ENCODE peak calls at places on chromosomes 16 and 17, in six cellular contexts. A is WTC11, B is HepG2, U is GM12878, J is K562, N is GM23338. T is an unnamed sample.

GRCh38 chr17:42052478-42052877 is 2.1 kb upstream of the C17orf113 start:
- DNase-seq in B (no peak), N (no peak), A (no peak), U (no peak), J (no peak), T (no peak)

GRCh38 chr17:81285179-81285878 is 9.8 kb downstream of the SLC38A10 start:
- DNase-seq in B (no peak), J (peak; percentile 84), N (no peak), A (no peak), U (no peak), T (no peak)

GRCh38 chr16:89557230-89557935 is 3.1 kb upstream of the RPL13 start:
- DNase-seq in J (peak; percentile 75), A (peak; percentile 97), N (peak; percentile 95), U (no peak), B (peak; percentile 90), T (peak; percentile 98)

GRCh38 chr17:34820922-34821321 is 140.3 kb downstream of the CCT6B start:
- DNase-seq in U (no peak), J (no peak), B (no peak), N (no peak), A (no peak), T (no peak)

GRCh38 chr16:4110680-4111079 is 5.6 kb downstream of the ADCY9 start:
- DNase-seq in B (peak; percentile 59), A (no peak), U (no peak), N (peak; percentile 28), J (no peak), T (no peak)

GRCh38 chr16:67967183-67967955 is 1.1 kb downstream of the SLC12A4 start:
- DNase-seq in B (no peak), N (no peak), U (no peak), J (no peak), A (no peak), T (no peak)

GRCh38 chr17:46078675-46079074 is 79.6 kb downstream of the STH start:
- DNase-seq in B (no peak), J (no peak), U (no peak), N (no peak), A (no peak), T (no peak)

GRCh38 chr17:52201764-52202571 is 43.5 kb upstream of the CA10 start:
- DNase-seq in A (no peak), B (no peak), N (no peak), J (no peak), U (no peak), T (no peak)

GRCh38 chr16:9236319-9236718 is 144.9 kb downstream of the HAPSTR1 start:
- DNase-seq in U (no peak), B (no peak), N (no peak), J (no peak), A (no peak), T (no peak)

GRCh38 chr17:64064331-64064730 is 43.9 kb upstream of the ICAM2 start:
- DNase-seq in B (no peak), J (no peak), N (no peak), A (no peak), U (no peak), T (no peak)

GRCh38 chr17:54898576-54898975 is 2.1 kb upstream of the TOM1L1 start:
- DNase-seq in A (no peak), U (no peak), B (no peak), N (no peak), J (no peak), T (no peak)

GRCh38 chr17:44219636-44220210 is at the start of gene UBTF:
- DNase-seq in B (peak; percentile 51), N (peak; percentile 75), J (peak; percentile 77), U (no peak), A (peak; percentile 72), T (peak; percentile 75)

GRCh38 chr16:83037884-83038283 is 411.1 kb downstream of the CDH13 start:
- DNase-seq in B (no peak), U (no peak), N (no peak), J (no peak), A (no peak), T (no peak)

GRCh38 chr17:61494325-61495160 is 42.3 kb downstream of the TBX4 start:
- DNase-seq in N (no peak), A (no peak), U (no peak), J (no peak), B (peak; percentile 77), T (no peak)

GRCh38 chr17:17205368-17206148 is 575 bp downstream of the PLD6 start:
- DNase-seq in N (peak; percentile 40), J (peak; percentile 67), B (peak; percentile 42), U (peak; percentile 23), A (peak; percentile 69), T (no peak)

GRCh38 chr17:57288753-57289121 is 32.4 kb downstream of the MSI2 start:
- DNase-seq in B (no peak), A (no peak), U (no peak), N (no peak), J (no peak), T (no peak)

GRCh38 chr16:52497067-52497816 is 49.7 kb downstream of the TOX3 start:
- DNase-seq in A (no peak), U (no peak), B (peak; percentile 71), N (no peak), J (no peak), T (no peak)

GRCh38 chr17:71349908-71350600 is 770.8 kb upstream of the SOX9 start:
- DNase-seq in N (no peak), A (no peak), U (no peak), J (no peak), B (no peak), T (no peak)

GRCh38 chr16:88479795-88480760 is 27.0 kb downstream of the ZFPM1 start:
- DNase-seq in A (no peak), B (no peak), J (no peak), N (no peak), U (no peak), T (no peak)

GRCh38 chr16:22623351-22623781 is 112.7 kb downstream of the NPIPB5 start:
- DNase-seq in N (no peak), J (no peak), U (no peak), A (no peak), B (no peak), T (no peak)

GRCh38 chr17:78910885-78911284 is 7.9 kb upstream of the CEP295NL start:
- DNase-seq in U (no peak), N (no peak), J (no peak), A (no peak), B (no peak), T (no peak)

GRCh38 chr16:58452640-58453039 is 47.3 kb upstream of the NDRG4 start:
- DNase-seq in A (no peak), N (no peak), U (no peak), J (no peak), B (no peak), T (no peak)

GRCh38 chr17:45294506-45294905 is 22.3 kb downstream of the MAP3K14 start:
- DNase-seq in A (no peak), N (no peak), U (no peak), J (no peak), B (no peak), T (no peak)

GRCh38 chr17:7405882-7406825 is 1.5 kb upstream of the NLGN2 start:
- DNase-seq in N (peak; percentile 56), B (no peak), A (no peak), U (no peak), J (no peak), T (no peak)

GRCh38 chr17:929547-929946 is 50.0 kb downstream of the NXN start:
- DNase-seq in A (no peak), B (no peak), U (no peak), N (no peak), J (no peak), T (no peak)

GRCh38 chr17:40382251-40382650 is 17.7 kb upstream of the GJD3 start:
- DNase-seq in A (no peak), J (no peak), U (no peak), B (no peak), N (no peak), T (no peak)

GRCh38 chr17:77635176-77635575 is 323.3 kb upstream of the TNRC6C start:
- DNase-seq in B (no peak), N (no peak), J (no peak), A (no peak), U (no peak), T (no peak)

GRCh38 chr16:69417537-69418199 is 6.8 kb upstream of the CYB5B start:
- DNase-seq in U (no peak), J (no peak), B (peak; percentile 58), N (peak; percentile 64), A (peak; percentile 41), T (no peak)

GRCh38 chr16:65318590-65319267 is 196.9 kb upstream of the CDH11 start:
- DNase-seq in A (no peak), J (no peak), U (no peak), B (no peak), N (peak; percentile 76), T (peak; percentile 47)
- TF ChIP-seq CREB1 in A (no peak), J (no peak), U (no peak), B (no peak), N (no peak), T (no peak)

DNA sequence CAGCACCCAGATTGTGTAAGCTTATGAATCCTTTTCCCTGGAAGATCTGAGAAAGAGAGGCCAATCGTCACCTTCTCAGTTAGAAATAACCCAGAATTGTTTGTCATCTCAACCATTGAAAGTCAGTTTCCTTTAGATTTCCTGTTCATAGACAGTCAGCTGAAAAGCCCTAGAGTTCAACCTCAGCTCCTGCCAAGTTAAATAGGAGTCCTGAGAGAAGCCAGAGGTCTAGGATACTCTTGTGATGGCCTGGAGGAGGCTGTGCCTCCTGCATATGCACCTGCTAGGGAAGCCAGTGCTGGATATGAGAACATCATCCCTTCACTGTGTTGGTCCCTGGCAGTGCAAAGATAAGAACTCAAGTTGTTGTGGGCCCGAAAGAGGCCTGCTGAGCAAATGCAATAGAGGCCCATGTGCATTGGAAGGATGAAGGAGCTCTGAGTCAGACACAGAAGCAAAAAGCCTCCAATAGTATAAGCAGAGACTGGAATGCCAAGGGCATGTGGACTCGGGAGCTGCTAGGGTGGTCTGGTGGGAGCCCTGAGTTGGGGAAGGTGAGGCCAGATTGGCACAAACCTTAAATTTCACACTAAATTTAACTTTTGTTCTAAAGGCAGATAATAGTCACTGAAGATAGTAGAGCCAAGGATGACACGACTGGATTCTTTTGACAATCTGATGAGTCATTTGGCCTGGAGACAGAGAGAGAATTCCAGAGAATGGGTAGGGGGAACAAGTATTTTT is 520.9 kb upstream of the CDH5 start:
- DNase-seq in J (no peak), U (no peak), B (no peak), N (peak; percentile 5), A (no peak), T (no peak)
- TF ChIP-seq CREB1 in J (no peak), U (no peak), B (no peak), N (no peak), A (no peak), T (no peak)

GRCh38 chr17:58338907-58339774 is 10.5 kb upstream of the TSPOAP1 start:
- DNase-seq in N (peak; percentile 74), U (peak; percentile 87), B (peak; percentile 38), A (peak; percentile 78), J (peak; percentile 80), T (no peak)
- TF ChIP-seq CREB1 in N (no peak), U (no peak), B (no peak), A (no peak), J (peak; percentile 18), T (no peak)

GRCh38 chr17:4600563-4600962 is 16.2 kb downstream of the SMTNL2 start:
- DNase-seq in B (no peak), J (no peak), U (no peak), A (peak; percentile 45), N (peak; percentile 47), T (no peak)
- TF ChIP-seq CREB1 in B (no peak), J (no peak), U (no peak), A (no peak), N (no peak), T (no peak)

T was measured in H1.